ENCODE peak calls at places on chromosome 4, in ten cellular contexts. G is HCT116; J is mesenchymal stem cell; N is kidney; V is tibial nerve; A is SK-N-SH; Q is left ventricle myocardium inferior; K is PC-3; O is CD4-positive, CD25-positive, alpha-beta regulatory T cell; H is CD8-positive, alpha-beta memory T cell. C is an unnamed sample.

GRCh38 chr4:147765121-147765521 is 33.2 kb downstream of the ARHGAP10 start:
- DNase-seq in G (no peak), J (no peak), N (no peak), V (no peak), A (no peak), Q (no peak), K (peak; percentile 49), O (no peak), H (no peak), C (no peak)

GRCh38 chr4:155745984-155746383 is 12.8 kb upstream of the GUCY1B1 start:
- DNase-seq in G (no peak), J (no peak), N (no peak), V (no peak), A (no peak), Q (no peak), K (peak; percentile 52), O (no peak), H (no peak), C (no peak)

GRCh38 chr4:181193162-181193930 is 1049.9 kb upstream of the TENM3 start:
- DNase-seq in G (no peak), J (no peak), N (no peak), V (no peak), A (no peak), Q (no peak), K (no peak), O (no peak), H (no peak), C (peak; percentile 73)

GRCh38 chr4:86398187-86398586 is 38.3 kb upstream of the MAPK10 start:
- DNase-seq in G (no peak), J (no peak), N (no peak), V (no peak), A (no peak), Q (no peak), K (no peak), O (no peak), H (no peak), C (no peak)

GRCh38 chr4:114752404-114752803 is 153.8 kb downstream of the UGT8 start:
- DNase-seq in G (no peak), J (no peak), N (no peak), V (no peak), A (no peak), Q (no peak), K (no peak), O (no peak), H (no peak), C (no peak)

GRCh38 chr4:141541851-141542250 is 94.5 kb upstream of the IL15 start:
- DNase-seq in G (no peak), J (peak; percentile 52), N (no peak), V (no peak), A (no peak), Q (no peak), K (no peak), O (no peak), H (no peak), C (no peak)

GRCh38 chr4:78439328-78439727 is 112.2 kb upstream of the ANXA3 start:
- DNase-seq in G (no peak), J (no peak), N (no peak), V (no peak), A (no peak), Q (no peak), K (no peak), O (no peak), H (no peak), C (no peak)

GRCh38 chr4:5753766-5754528 is 42.9 kb downstream of the EVC start:
- DNase-seq in G (peak; percentile 71), J (peak; percentile 86), N (peak; percentile 94), V (no peak), A (no peak), Q (no peak), K (peak; percentile 82), O (no peak), H (no peak), C (no peak)

GRCh38 chr4:8353912-8354453 is 84.4 kb downstream of the HTRA3 start:
- DNase-seq in G (no peak), J (peak; percentile 65), N (no peak), V (no peak), A (no peak), Q (no peak), K (no peak), O (no peak), H (no peak), C (no peak)

GRCh38 chr4:37562592-37562991 is 123.6 kb downstream of the RELL1 start:
- DNase-seq in G (no peak), J (no peak), N (no peak), V (no peak), A (no peak), Q (no peak), K (peak; percentile 83), O (no peak), H (no peak), C (no peak)

GRCh38 chr4:73777612-73778011 is 37.2 kb downstream of the CXCL8 start:
- DNase-seq in G (no peak), J (no peak), N (no peak), V (no peak), A (no peak), Q (no peak), K (peak; percentile 47), O (no peak), H (no peak), C (no peak)

GRCh38 chr4:101921370-101921769 is 130.8 kb downstream of the BANK1 start:
- DNase-seq in G (no peak), J (no peak), N (no peak), V (no peak), A (no peak), Q (no peak), K (no peak), O (no peak), H (no peak), C (no peak)

GRCh38 chr4:101914761-101915160 is 124.2 kb downstream of the BANK1 start:
- DNase-seq in G (no peak), J (no peak), N (no peak), V (no peak), A (no peak), Q (no peak), K (no peak), O (no peak), H (no peak), C (no peak)

DNA sequence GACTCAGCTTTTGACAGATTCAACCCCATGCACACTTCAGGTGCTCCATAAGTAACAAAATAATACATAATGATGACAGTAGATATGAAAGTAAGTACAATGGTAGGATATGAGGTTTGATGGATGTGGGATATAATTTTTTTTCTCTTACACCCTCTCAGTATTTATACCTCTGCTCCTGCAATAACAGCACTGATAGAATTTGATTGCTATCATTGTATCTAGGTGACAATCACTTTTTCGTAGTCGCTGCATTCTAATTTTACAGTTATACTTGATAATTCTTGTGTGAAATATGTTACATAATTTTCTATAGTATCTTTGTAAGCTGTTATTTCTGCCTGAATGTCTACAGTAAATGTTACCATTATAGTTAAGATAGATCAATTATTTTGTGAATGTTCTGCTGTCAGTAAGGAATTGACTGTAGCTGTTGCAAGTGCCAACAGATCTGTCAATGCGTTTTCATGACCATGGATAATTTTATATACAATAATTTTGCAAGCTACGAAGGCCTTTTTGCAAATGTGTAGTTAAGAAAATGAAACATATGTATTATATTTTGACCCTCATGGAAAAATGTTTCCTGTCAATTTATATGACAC is 128.9 kb downstream of the BANK1 start:
- DNase-seq in G (no peak), J (no peak), N (no peak), V (no peak), A (no peak), Q (no peak), K (no peak), O (no peak), H (no peak), C (no peak)
- H3K4me3 ChIP-seq in G (no peak overlapping the region), J (no peak overlapping the region), N (no peak overlapping the region), V (no peak overlapping the region), A (no peak overlapping the region), Q (no peak overlapping the region), K (no peak overlapping the region), O (no peak overlapping the region), H (no peak overlapping the region), C (no peak overlapping the region)

GRCh38 chr4:11626046-11626445 is 197.4 kb upstream of the HS3ST1 start:
- DNase-seq in G (peak; percentile 81), J (no peak), N (no peak), V (no peak), A (no peak), Q (no peak), K (peak; percentile 73), O (no peak), H (no peak), C (no peak)
- H3K9me3 ChIP-seq in G (no peaks in the 10 kb centered on the region), J (no peaks in the 10 kb centered on the region), N (no peaks in the 10 kb centered on the region), V (no peaks in the 10 kb centered on the region), A (no peaks in the 10 kb centered on the region), Q (no peaks in the 10 kb centered on the region), K (no peaks in the 10 kb centered on the region), O (no peaks in the 10 kb centered on the region), H (no peaks in the 10 kb centered on the region), C (no peaks in the 10 kb centered on the region)

DNA sequence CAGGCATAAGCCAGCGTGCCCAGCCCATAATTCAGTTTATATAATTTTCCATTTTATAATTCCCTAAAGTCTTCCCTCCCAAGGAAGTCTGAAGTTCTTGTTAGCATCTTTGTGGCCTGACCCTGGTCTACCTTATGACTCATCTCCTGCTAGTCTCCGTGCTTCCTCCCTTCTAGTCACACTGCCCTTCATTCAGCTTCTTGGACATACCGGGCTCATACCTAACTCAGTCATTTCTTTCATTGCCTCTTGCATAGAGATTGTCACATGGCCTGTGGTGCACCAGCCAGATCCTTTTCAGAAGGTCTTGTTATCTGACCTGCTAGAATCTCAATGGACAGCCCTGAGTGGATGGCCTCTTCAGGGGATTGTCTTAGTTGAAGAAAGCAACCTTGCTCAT is 22.8 kb upstream of the MAML3 start:
- DNase-seq in G (no peak), J (peak; percentile 56), N (no peak), V (no peak), A (no peak), Q (no peak), K (peak; percentile 73), O (no peak), H (no peak), C (no peak)
- H3K4me1 ChIP-seq in G (peaks cover 7% of the 10 kb centered on the region), J (no peaks in the 10 kb centered on the region), N (no peaks in the 10 kb centered on the region), V (no peaks in the 10 kb centered on the region), A (no peaks in the 10 kb centered on the region), Q (no peaks in the 10 kb centered on the region), K (peaks cover 18% of the 10 kb centered on the region), O (no peaks in the 10 kb centered on the region), H (no peaks in the 10 kb centered on the region), C (no peaks in the 10 kb centered on the region)

GRCh38 chr4:109912706-109913621 is at the start of gene EGF:
- DNase-seq in G (no peak), J (peak; percentile 73), N (no peak), V (no peak), A (no peak), Q (no peak), K (peak; percentile 71), O (no peak), H (no peak), C (peak; percentile 34)
- H3K4me3 ChIP-seq in G (no peak within 1 kb of the TSS), J (no peak within 1 kb of the TSS), N (peak within 1 kb of the TSS; percentile 74), V (no peak within 1 kb of the TSS), A (peak within 1 kb of the TSS; percentile 44), Q (peak within 1 kb of the TSS; percentile 62), K (peak within 1 kb of the TSS; percentile 80), O (no peak within 1 kb of the TSS), H (no peak within 1 kb of the TSS), C (peak within 1 kb of the TSS; percentile 12)

GRCh38 chr4:304987-305680 is at the start of gene ZNF732:
- DNase-seq in G (no peak), J (peak; percentile 85), N (no peak), V (no peak), A (peak; percentile 88), Q (peak; percentile 31), K (no peak), O (no peak), H (no peak), C (no peak)
- H3K9me3 ChIP-seq in G (peaks cover 3% of the 10 kb centered on the region), J (peaks cover 73% of the 10 kb centered on the region), N (peaks cover 2% of the 10 kb centered on the region), V (no peaks in the 10 kb centered on the region), A (no peaks in the 10 kb centered on the region), Q (peaks cover 4% of the 10 kb centered on the region), K (no peaks in the 10 kb centered on the region), O (peaks cover 19% of the 10 kb centered on the region), H (no peaks in the 10 kb centered on the region), C (no peaks in the 10 kb centered on the region)

GRCh38 chr4:168560835-168561210 is 64.0 kb downstream of the PALLD start:
- DNase-seq in G (no peak), J (no peak), N (no peak), V (no peak), A (no peak), Q (no peak), K (peak; percentile 5), O (no peak), H (no peak), C (no peak)
- H3K4me1 ChIP-seq in G (peaks cover 92% of the 10 kb centered on the region), J (peaks cover 12% of the 10 kb centered on the region), N (no peaks in the 10 kb centered on the region), V (no peaks in the 10 kb centered on the region), A (peaks cover 61% of the 10 kb centered on the region), Q (peaks cover 90% of the 10 kb centered on the region), K (peaks cover 55% of the 10 kb centered on the region), O (no peaks in the 10 kb centered on the region), H (no peaks in the 10 kb centered on the region), C (peaks cover 35% of the 10 kb centered on the region)